ENCODE peak calls at places on chromosomes 11 and 22, in nine cellular contexts. K is pancreas, F is left ventricle myocardium inferior, A is A549, O is kidney epithelial cell, M is epithelial cell of proximal tubule, I is Panc1, N is spleen, U is endothelial cell. V is an unnamed sample.
A peak's percentile ranks its signal among the peaks of the same experiment; 100 is the strongest.

GRCh38 chr22:23216331-23217170 is 36.2 kb downstream of the BCR start:
- DNase-seq in M (no peak), A (no peak), I (no peak), K (no peak), F (no peak), U (no peak), N (peak; percentile 77), O (no peak), V (no peak)

GRCh38 chr11:86955674-86956522 is 703 bp upstream of the FZD4 start:
- DNase-seq in I (no peak), K (peak; percentile 79), F (peak; percentile 90), M (no peak), A (peak; percentile 85), O (no peak), U (peak; percentile 90), N (peak; percentile 90), V (peak; percentile 83)

GRCh38 chr11:3879216-3879966 is 23.9 kb downstream of the STIM1 start:
- DNase-seq in M (no peak), I (no peak), N (no peak), F (no peak), K (no peak), U (no peak), O (no peak), A (no peak), V (peak; percentile 38)

GRCh38 chr22:46425011-46425410 is 89.5 kb downstream of the TRMU start:
- DNase-seq in M (peak; percentile 80), O (peak; percentile 98), U (no peak), I (no peak), N (no peak), K (no peak), F (no peak), A (no peak), V (no peak)

GRCh38 chr11:107009190-107009589 is 9.1 kb downstream of the GUCY1A2 start:
- DNase-seq in O (no peak), K (no peak), A (no peak), U (no peak), F (no peak), I (no peak), N (no peak), M (no peak), V (no peak)

GRCh38 chr11:32005786-32006406 is 85.0 kb upstream of the RCN1 start:
- DNase-seq in N (no peak), K (no peak), F (no peak), M (peak; percentile 19), I (no peak), U (no peak), O (peak; percentile 12), A (no peak), V (no peak)

GRCh38 chr11:2574553-2575535 is 125.0 kb downstream of the KCNQ1OT1 start:
- DNase-seq in U (no peak), O (no peak), K (no peak), I (no peak), A (no peak), F (no peak), M (no peak), N (peak; percentile 66), V (no peak)

GRCh38 chr11:34296412-34296811 is 61.4 kb downstream of the ABTB2 start:
- DNase-seq in M (no peak), A (no peak), F (no peak), N (no peak), I (no peak), O (no peak), U (no peak), K (no peak), V (no peak)

DNA sequence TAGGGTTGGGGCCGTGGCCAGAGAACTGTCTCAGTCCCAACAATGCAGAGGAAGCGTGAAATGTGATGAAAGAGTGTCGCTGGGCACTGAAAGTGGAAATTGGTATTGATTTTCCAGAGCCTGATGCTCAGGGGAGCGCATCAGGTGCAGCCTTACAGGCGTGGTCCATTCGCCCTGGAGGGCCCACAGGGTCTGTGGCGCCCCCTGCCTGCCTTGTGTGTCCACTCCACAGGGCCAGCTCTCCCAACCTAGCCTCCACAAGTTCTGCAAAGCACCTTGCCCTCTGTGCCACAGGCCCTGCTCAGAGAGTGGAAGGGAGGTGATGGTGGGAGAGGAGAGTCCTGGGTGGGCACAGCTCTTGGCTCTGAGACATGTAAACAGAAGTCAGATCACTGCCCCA is 54.9 kb upstream of the LMO1 start:
- DNase-seq in O (no peak), K (no peak), I (no peak), A (no peak), U (peak; percentile 38), N (peak; percentile 70), M (no peak), F (no peak), V (no peak)
- TF ChIP-seq CTCF in O (peak; percentile 14), K (no peak), I (peak; percentile 63), A (peak; percentile 6), U (no peak), N (no peak), M (peak; percentile 19), F (peak; percentile 38), V (peak; percentile 29)

GRCh38 chr11:125883375-125883774 is 4.1 kb upstream of the HYLS1 start:
- DNase-seq in N (no peak), I (no peak), F (no peak), A (no peak), O (no peak), M (no peak), K (no peak), U (no peak), V (no peak)

GRCh38 chr11:125892071-125892470 is 4.6 kb downstream of the HYLS1 start:
- DNase-seq in K (no peak), I (peak; percentile 67), O (no peak), M (no peak), U (no peak), F (no peak), A (no peak), N (no peak), V (no peak)

GRCh38 chr11:125890447-125891100 is 3.1 kb downstream of the HYLS1 start:
- DNase-seq in K (no peak), U (no peak), I (no peak), O (no peak), A (no peak), F (no peak), M (no peak), N (no peak), V (no peak)

GRCh38 chr11:125886997-125887372 is 483 bp upstream of the HYLS1 start:
- DNase-seq in U (no peak), K (no peak), A (no peak), M (no peak), F (peak; percentile 27), N (peak; percentile 88), I (no peak), O (no peak), V (peak; percentile 56)

DNA sequence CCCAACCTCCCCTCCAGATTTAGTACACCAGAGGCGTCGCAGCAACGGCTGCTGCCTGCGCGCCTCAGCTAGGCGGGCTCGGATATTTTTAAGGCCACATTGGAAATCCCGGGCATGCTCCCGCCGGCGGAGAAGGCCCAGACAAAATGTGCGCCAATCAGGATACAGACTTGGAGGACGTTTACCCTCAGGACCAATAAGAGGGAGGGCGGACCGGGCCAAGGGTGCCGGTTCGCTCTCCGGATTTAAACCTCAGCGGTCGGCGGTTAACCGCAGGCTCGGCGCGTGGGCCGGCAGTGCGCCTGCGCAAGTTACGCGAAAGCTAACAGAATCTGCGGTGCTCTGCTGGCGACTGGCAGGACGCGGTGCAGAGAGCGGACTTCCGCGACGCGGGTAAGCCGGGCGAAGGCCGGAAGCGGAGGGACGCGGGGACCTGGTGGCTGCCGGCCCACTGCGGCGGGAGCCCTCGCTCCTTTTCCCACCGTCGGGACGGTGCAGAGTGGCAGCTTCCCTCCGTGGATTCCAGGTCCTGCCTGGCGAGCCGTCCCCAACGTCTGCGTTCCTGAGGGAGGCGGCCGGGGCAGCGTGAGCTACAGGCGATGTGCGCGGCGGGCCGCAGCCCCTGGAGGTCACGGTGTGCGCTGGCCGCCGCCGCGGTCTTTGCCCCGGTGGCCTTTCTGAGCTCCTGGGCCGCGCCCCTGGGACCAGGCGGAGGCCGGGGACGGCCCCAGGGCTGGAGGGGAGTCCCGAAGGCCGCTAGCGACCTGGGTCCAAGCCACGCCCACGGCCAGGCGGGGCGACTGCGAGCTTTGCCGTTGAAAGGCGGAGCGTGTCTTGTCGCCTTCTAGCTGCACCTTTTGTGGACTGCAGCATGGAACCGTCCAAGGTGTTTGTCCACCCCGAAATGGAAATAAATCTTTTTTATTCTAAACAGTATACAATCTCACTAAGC is at the start of gene HYLS1:
- DNase-seq in N (peak; percentile 98), U (peak; percentile 90), A (peak; percentile 89), M (peak; percentile 84), I (peak; percentile 89), F (peak; percentile 95), K (peak; percentile 92), O (peak; percentile 88), V (peak; percentile 96)
- TF ChIP-seq CTCF in N (peak; percentile 26), U (no peak), A (no peak), M (no peak), I (peak; percentile 59), F (peak; percentile 59), K (peak; percentile 8), O (peak; percentile 17), V (peak; percentile 31)

DNA sequence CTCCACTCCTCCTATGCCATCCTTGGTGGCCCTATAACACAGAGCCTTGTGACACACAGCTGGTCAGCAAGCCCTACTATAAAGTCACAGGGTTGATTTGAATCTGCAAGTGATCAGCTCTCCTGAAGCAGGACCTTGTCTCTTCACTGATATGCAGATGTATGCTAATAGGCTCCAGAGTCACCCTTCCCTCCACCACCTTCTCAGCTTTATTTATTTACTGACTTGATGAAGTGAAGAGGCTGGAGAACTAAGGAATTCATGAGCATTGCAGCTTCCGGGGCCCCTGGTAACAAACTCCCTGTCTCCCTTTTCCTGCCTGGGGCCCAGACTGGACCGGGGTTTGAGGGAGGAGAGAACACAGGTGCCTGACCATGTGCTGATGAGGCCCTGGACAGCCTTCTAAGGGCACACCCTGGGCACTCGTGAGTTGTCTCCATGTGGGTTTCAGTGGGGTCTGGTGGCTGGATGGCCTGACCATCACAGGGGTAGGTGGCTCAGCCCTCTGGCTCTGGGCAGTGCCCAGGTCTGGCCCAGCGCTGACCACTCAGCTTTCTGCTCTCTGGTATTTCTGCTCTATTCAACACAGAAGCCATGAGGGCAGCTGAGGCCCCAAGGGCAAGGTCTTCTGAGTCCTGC is 307.5 kb downstream of the NTM start:
- DNase-seq in F (no peak), O (no peak), M (no peak), U (no peak), K (no peak), N (no peak), I (no peak), A (no peak), V (no peak)
- TF ChIP-seq CTCF in F (no peak), O (no peak), M (no peak), U (no peak), K (no peak), N (no peak), I (no peak), A (no peak), V (no peak)

GRCh38 chr22:40678493-40679248 is 613 bp upstream of the MCHR1 start:
- DNase-seq in U (no peak), O (no peak), I (no peak), N (no peak), A (no peak), M (no peak), K (no peak), F (no peak), V (no peak)

GRCh38 chr22:40679249-40679963 is at the start of gene MCHR1:
- DNase-seq in M (no peak), A (no peak), I (no peak), K (no peak), F (no peak), O (no peak), N (no peak), U (peak; percentile 7), V (no peak)

GRCh38 chr22:40680819-40681183 is 1.5 kb downstream of the MCHR1 start:
- DNase-seq in I (no peak), A (no peak), O (no peak), F (no peak), M (no peak), U (no peak), K (no peak), N (no peak), V (no peak)

GRCh38 chr22:40681451-40681850 is 2.2 kb downstream of the MCHR1 start:
- DNase-seq in I (no peak), F (no peak), U (no peak), M (no peak), A (no peak), K (no peak), N (no peak), O (no peak), V (no peak)

DNA sequence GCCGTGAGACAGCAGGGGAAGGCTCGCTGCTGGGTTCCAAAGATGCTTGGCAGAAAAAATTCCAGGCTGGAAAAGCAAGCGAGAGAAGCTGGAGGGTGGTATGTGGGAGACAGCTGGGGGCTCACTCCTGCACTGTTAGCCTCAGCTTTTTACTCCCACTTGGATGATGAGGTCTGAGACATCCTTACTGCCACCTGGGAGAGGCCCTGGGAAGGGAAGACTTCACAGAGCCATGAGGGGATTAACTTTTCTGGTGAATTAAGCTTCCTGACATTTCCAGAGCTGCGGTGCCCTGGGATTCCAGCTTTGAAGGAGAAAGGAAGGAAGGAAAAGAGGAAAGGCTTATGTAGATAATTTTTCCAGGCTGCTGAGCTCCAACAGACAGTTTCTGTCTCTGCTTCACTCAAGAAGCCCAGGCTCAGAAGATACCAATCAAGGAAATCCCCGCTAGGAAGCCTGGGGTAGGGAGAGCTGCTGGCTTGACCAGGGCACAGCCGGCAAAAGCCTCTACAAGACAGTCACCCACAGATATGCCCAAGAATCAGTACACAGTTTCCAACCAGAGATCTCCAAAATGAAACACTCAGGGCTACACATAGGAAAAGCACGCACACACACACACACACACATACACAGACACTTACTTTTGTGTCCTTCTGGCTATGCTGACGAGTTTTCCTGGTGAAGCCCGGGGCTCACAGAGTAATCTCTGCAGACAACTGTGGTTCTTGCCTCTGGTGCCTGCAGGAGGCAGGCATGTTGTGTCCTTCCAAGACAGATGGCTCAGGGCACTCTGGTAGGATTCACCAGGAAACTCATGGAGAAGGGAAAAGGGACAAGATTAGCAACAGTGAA is 907 bp downstream of the MCHR1 start:
- DNase-seq in N (no peak), K (no peak), F (no peak), I (no peak), O (no peak), A (no peak), U (peak; percentile 24), M (no peak), V (no peak)
- TF ChIP-seq CTCF in N (no peak), K (no peak), F (no peak), I (no peak), O (no peak), A (no peak), U (no peak), M (peak; percentile 13), V (no peak)